ENCODE peak calls at places on chromosomes 6 and 20, in seven cellular contexts. R, M, D, Q, J, Z and N are unnamed samples.

GRCh38 chr6:65072500-65072899 is 634.5 kb downstream of the EYS start:
- DNase-seq in Z (no peak), R (no peak), J (no peak), D (no peak), Q (no peak), M (no peak), N (no peak)

GRCh38 chr6:9399916-9400315 is 964.6 kb upstream of the SLC35B3 start:
- DNase-seq in J (no peak), R (no peak), Q (no peak), Z (no peak), D (no peak), M (no peak), N (no peak)

GRCh38 chr6:111712398-111712797 is 106.7 kb upstream of the TRAF3IP2 start:
- DNase-seq in J (peak), D (peak), Q (no peak), M (no peak), Z (no peak), R (no peak), N (no peak)

GRCh38 chr20:53080969-53081871 is 109.1 kb downstream of the TSHZ2 start:
- DNase-seq in Z (no peak), J (no peak), D (no peak), M (peak), Q (no peak), R (peak), N (no peak)

GRCh38 chr20:61937146-61937962 is 128.3 kb downstream of the TAF4 start:
- DNase-seq in R (no peak), Q (no peak), M (no peak), D (no peak), Z (no peak), J (no peak), N (no peak)

GRCh38 chr20:58945967-58946631 is 35.0 kb upstream of the NELFCD start:
- DNase-seq in D (no peak), J (no peak), R (no peak), M (no peak), Q (no peak), Z (no peak), N (no peak)

GRCh38 chr6:53335224-53335994 is 13.3 kb downstream of the ELOVL5 start:
- DNase-seq in Z (no peak), Q (no peak), J (peak), D (no peak), M (no peak), R (no peak), N (no peak)

GRCh38 chr20:40932436-40932835 is 96.2 kb upstream of the TOP1 start:
- DNase-seq in Q (no peak), J (no peak), R (no peak), Z (no peak), M (no peak), D (no peak), N (no peak)

GRCh38 chr20:36565520-36565919 is 7.9 kb upstream of the TGIF2 start:
- DNase-seq in M (no peak), Z (no peak), D (no peak), J (no peak), Q (no peak), R (no peak), N (no peak)

GRCh38 chr20:40682104-40683045 is 6.7 kb downstream of the MAFB start:
- DNase-seq in J (no peak), R (no peak), D (peak), M (no peak), Q (no peak), Z (no peak), N (no peak)

GRCh38 chr6:124076336-124077048 is 272.8 kb downstream of the NKAIN2 start:
- DNase-seq in M (no peak), Z (no peak), Q (peak), D (no peak), R (no peak), J (no peak), N (no peak)

GRCh38 chr20:36830791-36831691 is 44.9 kb upstream of the TLDC2 start:
- DNase-seq in Z (no peak), R (no peak), D (peak), M (peak), Q (no peak), J (no peak), N (peak)

GRCh38 chr6:3876131-3876530 is 27.0 kb downstream of the FAM50B start:
- DNase-seq in Z (no peak), J (no peak), D (no peak), Q (no peak), M (no peak), R (no peak), N (no peak)

GRCh38 chr6:105174512-105174911 is 5.3 kb downstream of the POPDC3 start:
- DNase-seq in M (no peak), Z (no peak), J (no peak), Q (no peak), D (no peak), R (peak), N (no peak)

GRCh38 chr6:24410622-24411021 is 7.9 kb downstream of the MRS2 start:
- DNase-seq in R (no peak), D (no peak), M (no peak), Z (no peak), J (no peak), Q (no peak), N (no peak)

GRCh38 chr6:140052757-140053729 is 678.6 kb upstream of the CITED2 start:
- DNase-seq in D (peak), R (peak), M (no peak), Q (no peak), Z (no peak), J (no peak), N (no peak)

GRCh38 chr6:115750292-115750691 is 310.4 kb downstream of the FRK start:
- DNase-seq in J (no peak), R (no peak), D (no peak), M (no peak), Z (no peak), Q (no peak), N (no peak)

GRCh38 chr6:108156180-108156937 is 9.5 kb upstream of the NR2E1 start:
- DNase-seq in M (no peak), D (no peak), J (no peak), Z (no peak), Q (no peak), R (no peak), N (no peak)

GRCh38 chr6:48183174-48183573 is 72.2 kb upstream of the PTCHD4 start:
- DNase-seq in D (peak), R (no peak), Q (no peak), J (no peak), Z (no peak), M (no peak), N (no peak)

GRCh38 chr6:84027340-84028183 is 6.0 kb upstream of the MRAP2 start:
- DNase-seq in J (no peak), M (peak), Z (no peak), R (no peak), D (peak), Q (peak), N (no peak)

GRCh38 chr6:6179858-6180257 is 140.6 kb downstream of the F13A1 start:
- DNase-seq in Z (no peak), M (no peak), Q (no peak), D (no peak), R (no peak), J (no peak), N (no peak)

GRCh38 chr6:156912431-156912830 is 135.3 kb downstream of the ARID1B start:
- DNase-seq in J (no peak), M (no peak), Q (no peak), D (no peak), R (no peak), Z (no peak), N (no peak)

GRCh38 chr6:15498640-15499039 is 164.2 kb downstream of the DTNBP1 start:
- DNase-seq in J (no peak), R (no peak), D (no peak), Q (no peak), Z (no peak), M (peak), N (no peak)

GRCh38 chr20:31872406-31872805 is 2.0 kb downstream of the TTLL9 start:
- DNase-seq in Q (no peak), Z (no peak), D (no peak), M (no peak), R (no peak), J (no peak), N (no peak)

GRCh38 chr6:157647261-157647915 is 175.7 kb upstream of the SNX9 start:
- DNase-seq in Z (no peak), J (no peak), R (no peak), Q (no peak), D (no peak), M (peak), N (no peak)

GRCh38 chr6:22754111-22754510 is 184.7 kb downstream of the HDGFL1 start:
- DNase-seq in R (no peak), J (no peak), D (peak), Q (no peak), Z (no peak), M (no peak), N (no peak)

GRCh38 chr6:6220718-6221117 is 99.7 kb downstream of the F13A1 start:
- DNase-seq in Z (no peak), Q (no peak), R (no peak), D (no peak), J (no peak), M (no peak), N (no peak)

GRCh38 chr20:10642859-10643559 is 30.8 kb downstream of the JAG1 start:
- DNase-seq in M (peak), J (no peak), Z (no peak), Q (no peak), D (no peak), R (no peak), N (no peak)

GRCh38 chr6:136181191-136181833 is 68.8 kb downstream of the MTFR2 start:
- DNase-seq in D (no peak), M (peak), Z (no peak), R (no peak), J (no peak), Q (no peak), N (no peak)

GRCh38 chr6:65295812-65296211 is 411.2 kb downstream of the EYS start:
- DNase-seq in Z (no peak), Q (no peak), D (no peak), J (no peak), R (no peak), M (no peak), N (no peak)

GRCh38 chr20:49132995-49133451 is 55.1 kb downstream of the STAU1 start:
- DNase-seq in R (peak), Q (no peak), M (peak), J (no peak), D (peak), Z (peak), N (peak)

GRCh38 chr6:137904822-137905617 is 38.0 kb downstream of the TNFAIP3 start:
- DNase-seq in M (peak), D (no peak), R (peak), Q (no peak), Z (no peak), J (peak), N (no peak)

GRCh38 chr6:446418-447366 is 55.1 kb downstream of the IRF4 start:
- DNase-seq in Z (no peak), R (no peak), J (peak), M (peak), D (no peak), Q (no peak), N (no peak)

GRCh38 chr20:57627339-57627738 is 7.1 kb upstream of the ZBP1 start:
- DNase-seq in J (no peak), R (no peak), Z (no peak), M (no peak), D (no peak), Q (no peak), N (no peak)

GRCh38 chr6:39792501-39793450 is 600 bp downstream of the DAAM2 start:
- DNase-seq in J (no peak), R (no peak), Z (no peak), D (peak), Q (no peak), M (peak), N (no peak)

GRCh38 chr20:47764154-47764734 is 21.0 kb downstream of the SULF2 start:
- DNase-seq in M (no peak), Z (no peak), J (no peak), D (no peak), Q (no peak), R (no peak), N (no peak)

GRCh38 chr6:30259140-30260035 is 46.2 kb upstream of the TRIM26 start:
- DNase-seq in Z (peak), M (peak), Q (peak), D (peak), J (peak), R (peak), N (peak)